ENCODE peak calls at places on chromosome 3, in nine cellular contexts. G, A, O, V, H, T, L, E and B are unnamed samples.

GRCh38 chr3:150449169-150449721 is 41.1 kb downstream of the TSC22D2 start:
- DNase-seq in G (no peak), A (peak), O (no peak), V (peak), H (no peak), T (no peak), L (no peak), E (peak), B (peak)

GRCh38 chr3:59620334-59620733 is 570.5 kb upstream of the CFAP20DC start:
- DNase-seq in G (no peak), A (no peak), O (no peak), V (no peak), H (no peak), T (no peak), L (no peak), E (no peak), B (no peak)

GRCh38 chr3:48194446-48195071 is 6.3 kb upstream of the CDC25A start:
- DNase-seq in G (peak), A (peak), O (no peak), V (peak), H (peak), T (peak), L (no peak), E (peak), B (peak)

GRCh38 chr3:153350420-153350819 is 188.4 kb downstream of the RAP2B start:
- DNase-seq in G (no peak), A (peak), O (no peak), V (peak), H (peak), T (no peak), L (no peak), E (peak), B (peak)

GRCh38 chr3:188760408-188760807 is 411.4 kb upstream of the TPRG1 start:
- DNase-seq in G (no peak), A (peak), O (no peak), V (peak), H (no peak), T (no peak), L (no peak), E (peak), B (peak)

GRCh38 chr3:119042162-119042561 is 7.5 kb upstream of the IGSF11 start:
- DNase-seq in G (no peak), A (no peak), O (no peak), V (no peak), H (no peak), T (no peak), L (no peak), E (no peak), B (no peak)

GRCh38 chr3:184808021-184808420 is 3.9 kb upstream of the VPS8 start:
- DNase-seq in G (peak), A (no peak), O (no peak), V (peak), H (peak), T (no peak), L (no peak), E (no peak), B (peak)

GRCh38 chr3:178623666-178624255 is 87.5 kb downstream of the KCNMB2 start:
- DNase-seq in G (no peak), A (no peak), O (no peak), V (no peak), H (no peak), T (no peak), L (no peak), E (no peak), B (peak)

GRCh38 chr3:16373270-16373785 is 108.3 kb downstream of the OXNAD1 start:
- DNase-seq in G (no peak), A (no peak), O (no peak), V (no peak), H (no peak), T (no peak), L (no peak), E (no peak), B (no peak)

GRCh38 chr3:149174901-149175300 is 45.5 kb downstream of the HPS3 start:
- DNase-seq in G (no peak), A (no peak), O (no peak), V (no peak), H (no peak), T (no peak), L (no peak), E (peak), B (peak)

GRCh38 chr3:195013411-195013810 is 257.5 kb downstream of the XXYLT1 start:
- DNase-seq in G (no peak), A (no peak), O (no peak), V (no peak), H (no peak), T (no peak), L (no peak), E (no peak), B (no peak)

GRCh38 chr3:140128217-140129137 is 193.5 kb downstream of the CLSTN2 start:
- DNase-seq in G (peak), A (peak), O (no peak), V (peak), H (peak), T (peak), L (no peak), E (peak), B (peak)

GRCh38 chr3:149577801-149578200 is 80.0 kb downstream of the WWTR1 start:
- DNase-seq in G (no peak), A (no peak), O (no peak), V (no peak), H (no peak), T (no peak), L (no peak), E (no peak), B (no peak)

GRCh38 chr3:170724599-170724998 is 138.7 kb upstream of the SLC7A14 start:
- DNase-seq in G (no peak), A (peak), O (no peak), V (peak), H (no peak), T (no peak), L (no peak), E (peak), B (peak)

GRCh38 chr3:141680620-141681389 is 57.3 kb upstream of the RNF7 start:
- DNase-seq in G (no peak), A (peak), O (no peak), V (peak), H (no peak), T (peak), L (no peak), E (peak), B (peak)

GRCh38 chr3:197547206-197547605 is 8.6 kb downstream of the BDH1 start:
- DNase-seq in G (no peak), A (no peak), O (peak), V (no peak), H (no peak), T (no peak), L (no peak), E (no peak), B (no peak)

GRCh38 chr3:46449755-46450552 is 14.8 kb downstream of the LTF start:
- DNase-seq in G (no peak), A (no peak), O (no peak), V (peak), H (no peak), T (no peak), L (no peak), E (peak), B (no peak)

GRCh38 chr3:178405456-178405970 is 130.7 kb upstream of the KCNMB2 start:
- DNase-seq in G (no peak), A (no peak), O (no peak), V (peak), H (no peak), T (no peak), L (no peak), E (peak), B (peak)